ENCODE peak calls at places on chromosomes 13 and 19, in eight cellular contexts. One of them, this sample, is unnamed.
A peak's percentile ranks its signal among the peaks of the same experiment; 100 is the strongest.

GRCh38 chr19:11125994-11126685 is 29.4 kb downstream of the SPC24 start:
- DNase-seq in EH: peak; percentile 76
- DNase-seq in left cardiac atrium: peak; percentile 83
- DNase-seq in stimulated activated CD4-positive, alpha-beta T cell treated with anti-CD3 and anti-CD28 coated beads, Interleukin-2, amount 100 ng/mL, for 48 hours: peak; percentile 80
- DNase-seq in T-cell: peak; percentile 71
- DNase-seq in CD4-positive, alpha-beta T cell: peak; percentile 76
- DNase-seq in stimulated activated CD8-positive, alpha-beta memory T cell treated with anti-CD3 and anti-CD28 coated beads, Interleukin-4, amount 100 ng/mL, for 24 hours: peak; percentile 59
- DNase-seq in BJ: no peak
- DNase-seq in this sample: no peak

GRCh38 chr13:110713981-110714797 is 689 bp downstream of the ING1 start:
- DNase-seq in EH: peak; percentile 54
- DNase-seq in left cardiac atrium: peak; percentile 54
- DNase-seq in stimulated activated CD4-positive, alpha-beta T cell treated with anti-CD3 and anti-CD28 coated beads, Interleukin-2, amount 100 ng/mL, for 48 hours: peak; percentile 44
- DNase-seq in T-cell: peak; percentile 83
- DNase-seq in CD4-positive, alpha-beta T cell: peak; percentile 70
- DNase-seq in stimulated activated CD8-positive, alpha-beta memory T cell treated with anti-CD3 and anti-CD28 coated beads, Interleukin-4, amount 100 ng/mL, for 24 hours: peak; percentile 58
- DNase-seq in BJ: no peak
- DNase-seq in this sample: no peak

GRCh38 chr13:113786262-113786841 is 27.3 kb downstream of the TMEM255B start:
- DNase-seq in EH: peak; percentile 73
- DNase-seq in left cardiac atrium: no peak
- DNase-seq in stimulated activated CD4-positive, alpha-beta T cell treated with anti-CD3 and anti-CD28 coated beads, Interleukin-2, amount 100 ng/mL, for 48 hours: no peak
- DNase-seq in T-cell: no peak
- DNase-seq in CD4-positive, alpha-beta T cell: no peak
- DNase-seq in stimulated activated CD8-positive, alpha-beta memory T cell treated with anti-CD3 and anti-CD28 coated beads, Interleukin-4, amount 100 ng/mL, for 24 hours: no peak
- DNase-seq in BJ: no peak
- DNase-seq in this sample: no peak

GRCh38 chr19:6632002-6632621 is 37.8 kb downstream of the TNFSF14 start:
- DNase-seq in EH: peak; percentile 67
- DNase-seq in left cardiac atrium: peak; percentile 58
- DNase-seq in stimulated activated CD4-positive, alpha-beta T cell treated with anti-CD3 and anti-CD28 coated beads, Interleukin-2, amount 100 ng/mL, for 48 hours: peak; percentile 91
- DNase-seq in T-cell: peak; percentile 80
- DNase-seq in CD4-positive, alpha-beta T cell: peak; percentile 68
- DNase-seq in stimulated activated CD8-positive, alpha-beta memory T cell treated with anti-CD3 and anti-CD28 coated beads, Interleukin-4, amount 100 ng/mL, for 24 hours: peak; percentile 62
- DNase-seq in BJ: no peak
- DNase-seq in this sample: no peak

GRCh38 chr19:55014714-55015113 is 23.4 kb downstream of the GP6 start:
- DNase-seq in EH: no peak
- DNase-seq in left cardiac atrium: peak; percentile 27
- DNase-seq in stimulated activated CD4-positive, alpha-beta T cell treated with anti-CD3 and anti-CD28 coated beads, Interleukin-2, amount 100 ng/mL, for 48 hours: no peak
- DNase-seq in T-cell: no peak
- DNase-seq in CD4-positive, alpha-beta T cell: no peak
- DNase-seq in stimulated activated CD8-positive, alpha-beta memory T cell treated with anti-CD3 and anti-CD28 coated beads, Interleukin-4, amount 100 ng/mL, for 24 hours: no peak
- DNase-seq in BJ: no peak
- DNase-seq in this sample: no peak

GRCh38 chr13:51645154-51645650 is 60.9 kb downstream of the WDFY2 start:
- DNase-seq in EH: peak; percentile 70
- DNase-seq in left cardiac atrium: no peak
- DNase-seq in stimulated activated CD4-positive, alpha-beta T cell treated with anti-CD3 and anti-CD28 coated beads, Interleukin-2, amount 100 ng/mL, for 48 hours: no peak
- DNase-seq in T-cell: peak; percentile 52
- DNase-seq in CD4-positive, alpha-beta T cell: peak; percentile 17
- DNase-seq in stimulated activated CD8-positive, alpha-beta memory T cell treated with anti-CD3 and anti-CD28 coated beads, Interleukin-4, amount 100 ng/mL, for 24 hours: no peak
- DNase-seq in BJ: peak; percentile 46
- DNase-seq in this sample: no peak

GRCh38 chr13:107069107-107069776 is 501.3 kb upstream of the ARGLU1 start:
- DNase-seq in EH: peak; percentile 1
- DNase-seq in left cardiac atrium: no peak
- DNase-seq in stimulated activated CD4-positive, alpha-beta T cell treated with anti-CD3 and anti-CD28 coated beads, Interleukin-2, amount 100 ng/mL, for 48 hours: no peak
- DNase-seq in T-cell: no peak
- DNase-seq in CD4-positive, alpha-beta T cell: no peak
- DNase-seq in stimulated activated CD8-positive, alpha-beta memory T cell treated with anti-CD3 and anti-CD28 coated beads, Interleukin-4, amount 100 ng/mL, for 24 hours: no peak
- DNase-seq in BJ: no peak
- DNase-seq in this sample: no peak

GRCh38 chr19:50313812-50314536 is 15.2 kb downstream of the KCNC3 start:
- DNase-seq in EH: no peak
- DNase-seq in left cardiac atrium: no peak
- DNase-seq in stimulated activated CD4-positive, alpha-beta T cell treated with anti-CD3 and anti-CD28 coated beads, Interleukin-2, amount 100 ng/mL, for 48 hours: no peak
- DNase-seq in T-cell: no peak
- DNase-seq in CD4-positive, alpha-beta T cell: no peak
- DNase-seq in stimulated activated CD8-positive, alpha-beta memory T cell treated with anti-CD3 and anti-CD28 coated beads, Interleukin-4, amount 100 ng/mL, for 24 hours: no peak
- DNase-seq in BJ: no peak
- DNase-seq in this sample: no peak

GRCh38 chr19:21838646-21839045 is 2.7 kb upstream of the ZNF43 start:
- DNase-seq in EH: no peak
- DNase-seq in left cardiac atrium: no peak
- DNase-seq in stimulated activated CD4-positive, alpha-beta T cell treated with anti-CD3 and anti-CD28 coated beads, Interleukin-2, amount 100 ng/mL, for 48 hours: no peak
- DNase-seq in T-cell: no peak
- DNase-seq in CD4-positive, alpha-beta T cell: no peak
- DNase-seq in stimulated activated CD8-positive, alpha-beta memory T cell treated with anti-CD3 and anti-CD28 coated beads, Interleukin-4, amount 100 ng/mL, for 24 hours: no peak
- DNase-seq in BJ: no peak
- DNase-seq in this sample: no peak

GRCh38 chr13:111540486-111540885 is 220.0 kb downstream of the TEX29 start:
- DNase-seq in EH: no peak
- DNase-seq in left cardiac atrium: no peak
- DNase-seq in stimulated activated CD4-positive, alpha-beta T cell treated with anti-CD3 and anti-CD28 coated beads, Interleukin-2, amount 100 ng/mL, for 48 hours: no peak
- DNase-seq in T-cell: no peak
- DNase-seq in CD4-positive, alpha-beta T cell: no peak
- DNase-seq in stimulated activated CD8-positive, alpha-beta memory T cell treated with anti-CD3 and anti-CD28 coated beads, Interleukin-4, amount 100 ng/mL, for 24 hours: no peak
- DNase-seq in BJ: no peak
- DNase-seq in this sample: no peak

GRCh38 chr13:28637714-28638355 is 21.1 kb upstream of the POMP start:
- DNase-seq in EH: peak; percentile 35
- DNase-seq in left cardiac atrium: no peak
- DNase-seq in stimulated activated CD4-positive, alpha-beta T cell treated with anti-CD3 and anti-CD28 coated beads, Interleukin-2, amount 100 ng/mL, for 48 hours: no peak
- DNase-seq in T-cell: no peak
- DNase-seq in CD4-positive, alpha-beta T cell: no peak
- DNase-seq in stimulated activated CD8-positive, alpha-beta memory T cell treated with anti-CD3 and anti-CD28 coated beads, Interleukin-4, amount 100 ng/mL, for 24 hours: no peak
- DNase-seq in BJ: no peak
- DNase-seq in this sample: no peak

GRCh38 chr19:3224346-3225325 is at the start of gene CELF5:
- DNase-seq in EH: peak; percentile 43
- DNase-seq in left cardiac atrium: peak; percentile 61
- DNase-seq in stimulated activated CD4-positive, alpha-beta T cell treated with anti-CD3 and anti-CD28 coated beads, Interleukin-2, amount 100 ng/mL, for 48 hours: peak; percentile 57
- DNase-seq in T-cell: peak; percentile 56
- DNase-seq in CD4-positive, alpha-beta T cell: peak; percentile 37
- DNase-seq in stimulated activated CD8-positive, alpha-beta memory T cell treated with anti-CD3 and anti-CD28 coated beads, Interleukin-4, amount 100 ng/mL, for 24 hours: peak; percentile 44
- DNase-seq in BJ: no peak
- DNase-seq in this sample: no peak

GRCh38 chr13:40790232-40790631 is 821 bp downstream of the SLC25A15 start:
- DNase-seq in EH: no peak
- DNase-seq in left cardiac atrium: no peak
- DNase-seq in stimulated activated CD4-positive, alpha-beta T cell treated with anti-CD3 and anti-CD28 coated beads, Interleukin-2, amount 100 ng/mL, for 48 hours: no peak
- DNase-seq in T-cell: no peak
- DNase-seq in CD4-positive, alpha-beta T cell: no peak
- DNase-seq in stimulated activated CD8-positive, alpha-beta memory T cell treated with anti-CD3 and anti-CD28 coated beads, Interleukin-4, amount 100 ng/mL, for 24 hours: no peak
- DNase-seq in BJ: no peak
- DNase-seq in this sample: no peak

GRCh38 chr13:93620366-93620765 is 393.8 kb downstream of the GPC6 start:
- DNase-seq in EH: no peak
- DNase-seq in left cardiac atrium: no peak
- DNase-seq in stimulated activated CD4-positive, alpha-beta T cell treated with anti-CD3 and anti-CD28 coated beads, Interleukin-2, amount 100 ng/mL, for 48 hours: no peak
- DNase-seq in T-cell: no peak
- DNase-seq in CD4-positive, alpha-beta T cell: no peak
- DNase-seq in stimulated activated CD8-positive, alpha-beta memory T cell treated with anti-CD3 and anti-CD28 coated beads, Interleukin-4, amount 100 ng/mL, for 24 hours: no peak
- DNase-seq in BJ: peak; percentile 25
- DNase-seq in this sample: no peak

GRCh38 chr13:46982856-46983582 is 86.2 kb upstream of the HTR2A start:
- DNase-seq in EH: no peak
- DNase-seq in left cardiac atrium: no peak
- DNase-seq in stimulated activated CD4-positive, alpha-beta T cell treated with anti-CD3 and anti-CD28 coated beads, Interleukin-2, amount 100 ng/mL, for 48 hours: no peak
- DNase-seq in T-cell: no peak
- DNase-seq in CD4-positive, alpha-beta T cell: no peak
- DNase-seq in stimulated activated CD8-positive, alpha-beta memory T cell treated with anti-CD3 and anti-CD28 coated beads, Interleukin-4, amount 100 ng/mL, for 24 hours: no peak
- DNase-seq in BJ: no peak
- DNase-seq in this sample: no peak

GRCh38 chr13:100392709-100393630 is 195.6 kb downstream of the GGACT start:
- DNase-seq in EH: peak; percentile 100
- DNase-seq in left cardiac atrium: peak; percentile 83
- DNase-seq in stimulated activated CD4-positive, alpha-beta T cell treated with anti-CD3 and anti-CD28 coated beads, Interleukin-2, amount 100 ng/mL, for 48 hours: peak; percentile 41
- DNase-seq in T-cell: no peak
- DNase-seq in CD4-positive, alpha-beta T cell: no peak
- DNase-seq in stimulated activated CD8-positive, alpha-beta memory T cell treated with anti-CD3 and anti-CD28 coated beads, Interleukin-4, amount 100 ng/mL, for 24 hours: peak; percentile 52
- DNase-seq in BJ: peak; percentile 99
- DNase-seq in this sample: peak; percentile 92

GRCh38 chr13:113787694-113788093 is 28.7 kb downstream of the TMEM255B start:
- DNase-seq in EH: no peak
- DNase-seq in left cardiac atrium: no peak
- DNase-seq in stimulated activated CD4-positive, alpha-beta T cell treated with anti-CD3 and anti-CD28 coated beads, Interleukin-2, amount 100 ng/mL, for 48 hours: no peak
- DNase-seq in T-cell: no peak
- DNase-seq in CD4-positive, alpha-beta T cell: no peak
- DNase-seq in stimulated activated CD8-positive, alpha-beta memory T cell treated with anti-CD3 and anti-CD28 coated beads, Interleukin-4, amount 100 ng/mL, for 24 hours: no peak
- DNase-seq in BJ: no peak
- DNase-seq in this sample: no peak

GRCh38 chr19:17909017-17909732 is 23.6 kb upstream of the CCDC124 start:
- DNase-seq in EH: no peak
- DNase-seq in left cardiac atrium: no peak
- DNase-seq in stimulated activated CD4-positive, alpha-beta T cell treated with anti-CD3 and anti-CD28 coated beads, Interleukin-2, amount 100 ng/mL, for 48 hours: no peak
- DNase-seq in T-cell: no peak
- DNase-seq in CD4-positive, alpha-beta T cell: no peak
- DNase-seq in stimulated activated CD8-positive, alpha-beta memory T cell treated with anti-CD3 and anti-CD28 coated beads, Interleukin-4, amount 100 ng/mL, for 24 hours: no peak
- DNase-seq in BJ: no peak
- DNase-seq in this sample: no peak

GRCh38 chr19:10402441-10403038 is 802 bp downstream of the CDC37 start:
- DNase-seq in EH: peak; percentile 64
- DNase-seq in left cardiac atrium: peak; percentile 72
- DNase-seq in stimulated activated CD4-positive, alpha-beta T cell treated with anti-CD3 and anti-CD28 coated beads, Interleukin-2, amount 100 ng/mL, for 48 hours: no peak
- DNase-seq in T-cell: no peak
- DNase-seq in CD4-positive, alpha-beta T cell: no peak
- DNase-seq in stimulated activated CD8-positive, alpha-beta memory T cell treated with anti-CD3 and anti-CD28 coated beads, Interleukin-4, amount 100 ng/mL, for 24 hours: no peak
- DNase-seq in BJ: no peak
- DNase-seq in this sample: no peak

GRCh38 chr19:6273701-6274601 is 5.8 kb downstream of the MLLT1 start:
- DNase-seq in EH: peak; percentile 97
- DNase-seq in left cardiac atrium: peak; percentile 92
- DNase-seq in stimulated activated CD4-positive, alpha-beta T cell treated with anti-CD3 and anti-CD28 coated beads, Interleukin-2, amount 100 ng/mL, for 48 hours: no peak
- DNase-seq in T-cell: no peak
- DNase-seq in CD4-positive, alpha-beta T cell: no peak
- DNase-seq in stimulated activated CD8-positive, alpha-beta memory T cell treated with anti-CD3 and anti-CD28 coated beads, Interleukin-4, amount 100 ng/mL, for 24 hours: no peak
- DNase-seq in BJ: peak; percentile 75
- DNase-seq in this sample: no peak

GRCh38 chr19:7526093-7526929 is 3.9 kb downstream of the MCOLN1 start:
- DNase-seq in EH: no peak
- DNase-seq in left cardiac atrium: no peak
- DNase-seq in stimulated activated CD4-positive, alpha-beta T cell treated with anti-CD3 and anti-CD28 coated beads, Interleukin-2, amount 100 ng/mL, for 48 hours: no peak
- DNase-seq in T-cell: no peak
- DNase-seq in CD4-positive, alpha-beta T cell: no peak
- DNase-seq in stimulated activated CD8-positive, alpha-beta memory T cell treated with anti-CD3 and anti-CD28 coated beads, Interleukin-4, amount 100 ng/mL, for 24 hours: no peak
- DNase-seq in BJ: no peak
- DNase-seq in this sample: no peak

GRCh38 chr13:100182894-100183490 is 94.1 kb downstream of the PCCA start:
- DNase-seq in EH: no peak
- DNase-seq in left cardiac atrium: no peak
- DNase-seq in stimulated activated CD4-positive, alpha-beta T cell treated with anti-CD3 and anti-CD28 coated beads, Interleukin-2, amount 100 ng/mL, for 48 hours: no peak
- DNase-seq in T-cell: peak; percentile 1
- DNase-seq in CD4-positive, alpha-beta T cell: no peak
- DNase-seq in stimulated activated CD8-positive, alpha-beta memory T cell treated with anti-CD3 and anti-CD28 coated beads, Interleukin-4, amount 100 ng/mL, for 24 hours: no peak
- DNase-seq in BJ: no peak
- DNase-seq in this sample: no peak

GRCh38 chr13:110841846-110842245 is 73.0 kb downstream of the ANKRD10 start:
- DNase-seq in EH: peak; percentile 43
- DNase-seq in left cardiac atrium: no peak
- DNase-seq in stimulated activated CD4-positive, alpha-beta T cell treated with anti-CD3 and anti-CD28 coated beads, Interleukin-2, amount 100 ng/mL, for 48 hours: no peak
- DNase-seq in T-cell: no peak
- DNase-seq in CD4-positive, alpha-beta T cell: no peak
- DNase-seq in stimulated activated CD8-positive, alpha-beta memory T cell treated with anti-CD3 and anti-CD28 coated beads, Interleukin-4, amount 100 ng/mL, for 24 hours: no peak
- DNase-seq in BJ: no peak
- DNase-seq in this sample: peak; percentile 9

GRCh38 chr13:41648314-41648935 is 191.1 kb downstream of the RGCC start:
- DNase-seq in EH: peak; percentile 48
- DNase-seq in left cardiac atrium: no peak
- DNase-seq in stimulated activated CD4-positive, alpha-beta T cell treated with anti-CD3 and anti-CD28 coated beads, Interleukin-2, amount 100 ng/mL, for 48 hours: no peak
- DNase-seq in T-cell: no peak
- DNase-seq in CD4-positive, alpha-beta T cell: no peak
- DNase-seq in stimulated activated CD8-positive, alpha-beta memory T cell treated with anti-CD3 and anti-CD28 coated beads, Interleukin-4, amount 100 ng/mL, for 24 hours: no peak
- DNase-seq in BJ: no peak
- DNase-seq in this sample: no peak

GRCh38 chr19:10182847-10183246 is 11.9 kb downstream of the DNMT1 start:
- DNase-seq in EH: no peak
- DNase-seq in left cardiac atrium: no peak
- DNase-seq in stimulated activated CD4-positive, alpha-beta T cell treated with anti-CD3 and anti-CD28 coated beads, Interleukin-2, amount 100 ng/mL, for 48 hours: no peak
- DNase-seq in T-cell: no peak
- DNase-seq in CD4-positive, alpha-beta T cell: no peak
- DNase-seq in stimulated activated CD8-positive, alpha-beta memory T cell treated with anti-CD3 and anti-CD28 coated beads, Interleukin-4, amount 100 ng/mL, for 24 hours: no peak
- DNase-seq in BJ: no peak
- DNase-seq in this sample: no peak

GRCh38 chr19:43450545-43450997 is 14.8 kb downstream of the LYPD3 start:
- DNase-seq in EH: peak; percentile 53
- DNase-seq in left cardiac atrium: no peak
- DNase-seq in stimulated activated CD4-positive, alpha-beta T cell treated with anti-CD3 and anti-CD28 coated beads, Interleukin-2, amount 100 ng/mL, for 48 hours: no peak
- DNase-seq in T-cell: no peak
- DNase-seq in CD4-positive, alpha-beta T cell: no peak
- DNase-seq in stimulated activated CD8-positive, alpha-beta memory T cell treated with anti-CD3 and anti-CD28 coated beads, Interleukin-4, amount 100 ng/mL, for 24 hours: no peak
- DNase-seq in BJ: no peak
- DNase-seq in this sample: no peak

GRCh38 chr13:24503376-24503690 is 9.2 kb downstream of the PARP4 start:
- DNase-seq in EH: no peak
- DNase-seq in left cardiac atrium: no peak
- DNase-seq in stimulated activated CD4-positive, alpha-beta T cell treated with anti-CD3 and anti-CD28 coated beads, Interleukin-2, amount 100 ng/mL, for 48 hours: no peak
- DNase-seq in T-cell: no peak
- DNase-seq in CD4-positive, alpha-beta T cell: no peak
- DNase-seq in stimulated activated CD8-positive, alpha-beta memory T cell treated with anti-CD3 and anti-CD28 coated beads, Interleukin-4, amount 100 ng/mL, for 24 hours: no peak
- DNase-seq in BJ: no peak
- DNase-seq in this sample: no peak

GRCh38 chr19:55283548-55284393 is at the start of gene BRSK1:
- DNase-seq in EH: peak; percentile 81
- DNase-seq in left cardiac atrium: peak; percentile 65
- DNase-seq in stimulated activated CD4-positive, alpha-beta T cell treated with anti-CD3 and anti-CD28 coated beads, Interleukin-2, amount 100 ng/mL, for 48 hours: peak; percentile 24
- DNase-seq in T-cell: peak; percentile 46
- DNase-seq in CD4-positive, alpha-beta T cell: peak; percentile 22
- DNase-seq in stimulated activated CD8-positive, alpha-beta memory T cell treated with anti-CD3 and anti-CD28 coated beads, Interleukin-4, amount 100 ng/mL, for 24 hours: peak; percentile 33
- DNase-seq in BJ: no peak
- DNase-seq in this sample: no peak

GRCh38 chr13:62387642-62388041 is 972.0 kb upstream of the PCDH20 start:
- DNase-seq in EH: no peak
- DNase-seq in left cardiac atrium: no peak
- DNase-seq in stimulated activated CD4-positive, alpha-beta T cell treated with anti-CD3 and anti-CD28 coated beads, Interleukin-2, amount 100 ng/mL, for 48 hours: no peak
- DNase-seq in T-cell: no peak
- DNase-seq in CD4-positive, alpha-beta T cell: no peak
- DNase-seq in stimulated activated CD8-positive, alpha-beta memory T cell treated with anti-CD3 and anti-CD28 coated beads, Interleukin-4, amount 100 ng/mL, for 24 hours: no peak
- DNase-seq in BJ: no peak
- DNase-seq in this sample: no peak

GRCh38 chr13:98658131-98658530 is 81.2 kb upstream of the STK24 start:
- DNase-seq in EH: peak; percentile 66
- DNase-seq in left cardiac atrium: no peak
- DNase-seq in stimulated activated CD4-positive, alpha-beta T cell treated with anti-CD3 and anti-CD28 coated beads, Interleukin-2, amount 100 ng/mL, for 48 hours: no peak
- DNase-seq in T-cell: no peak
- DNase-seq in CD4-positive, alpha-beta T cell: no peak
- DNase-seq in stimulated activated CD8-positive, alpha-beta memory T cell treated with anti-CD3 and anti-CD28 coated beads, Interleukin-4, amount 100 ng/mL, for 24 hours: no peak
- DNase-seq in BJ: no peak
- DNase-seq in this sample: no peak

GRCh38 chr19:34766386-34766785 is 6.6 kb downstream of the ZNF599 start:
- DNase-seq in EH: peak; percentile 30
- DNase-seq in left cardiac atrium: no peak
- DNase-seq in stimulated activated CD4-positive, alpha-beta T cell treated with anti-CD3 and anti-CD28 coated beads, Interleukin-2, amount 100 ng/mL, for 48 hours: no peak
- DNase-seq in T-cell: no peak
- DNase-seq in CD4-positive, alpha-beta T cell: no peak
- DNase-seq in stimulated activated CD8-positive, alpha-beta memory T cell treated with anti-CD3 and anti-CD28 coated beads, Interleukin-4, amount 100 ng/mL, for 24 hours: no peak
- DNase-seq in BJ: no peak
- DNase-seq in this sample: no peak

GRCh38 chr19:18685597-18686164 is 2.2 kb downstream of the CRTC1 start:
- DNase-seq in EH: no peak
- DNase-seq in left cardiac atrium: no peak
- DNase-seq in stimulated activated CD4-positive, alpha-beta T cell treated with anti-CD3 and anti-CD28 coated beads, Interleukin-2, amount 100 ng/mL, for 48 hours: no peak
- DNase-seq in T-cell: no peak
- DNase-seq in CD4-positive, alpha-beta T cell: no peak
- DNase-seq in stimulated activated CD8-positive, alpha-beta memory T cell treated with anti-CD3 and anti-CD28 coated beads, Interleukin-4, amount 100 ng/mL, for 24 hours: no peak
- DNase-seq in BJ: no peak
- DNase-seq in this sample: no peak

GRCh38 chr13:114102521-114103288 is 29.7 kb downstream of the RASA3 start:
- DNase-seq in EH: no peak
- DNase-seq in left cardiac atrium: peak; percentile 18
- DNase-seq in stimulated activated CD4-positive, alpha-beta T cell treated with anti-CD3 and anti-CD28 coated beads, Interleukin-2, amount 100 ng/mL, for 48 hours: no peak
- DNase-seq in T-cell: no peak
- DNase-seq in CD4-positive, alpha-beta T cell: no peak
- DNase-seq in stimulated activated CD8-positive, alpha-beta memory T cell treated with anti-CD3 and anti-CD28 coated beads, Interleukin-4, amount 100 ng/mL, for 24 hours: no peak
- DNase-seq in BJ: no peak
- DNase-seq in this sample: no peak

GRCh38 chr13:24053505-24054251 is 106.8 kb upstream of the SPATA13 start:
- DNase-seq in EH: peak; percentile 65
- DNase-seq in left cardiac atrium: peak; percentile 42
- DNase-seq in stimulated activated CD4-positive, alpha-beta T cell treated with anti-CD3 and anti-CD28 coated beads, Interleukin-2, amount 100 ng/mL, for 48 hours: peak; percentile 51
- DNase-seq in T-cell: peak; percentile 46
- DNase-seq in CD4-positive, alpha-beta T cell: peak; percentile 32
- DNase-seq in stimulated activated CD8-positive, alpha-beta memory T cell treated with anti-CD3 and anti-CD28 coated beads, Interleukin-4, amount 100 ng/mL, for 24 hours: peak; percentile 36
- DNase-seq in BJ: no peak
- DNase-seq in this sample: peak; percentile 4